ENCODE peak calls at places on chromosomes 12 and 14, in six cellular contexts. One of them, this sample, is unnamed.

GRCh38 chr12:28088566-28089277 is 101.5 kb upstream of the CCDC91 start:
- DNase-seq in HL-60: no peak
- DNase-seq in left lung: no peak
- DNase-seq in iPS DF 19.7: no peak
- DNase-seq in RWPE1: no peak
- DNase-seq in LoVo: no peak
- DNase-seq in this sample: no peak

GRCh38 chr12:62995097-62995496 is 60.1 kb upstream of the PPM1H start:
- DNase-seq in HL-60: no peak
- DNase-seq in left lung: no peak
- DNase-seq in iPS DF 19.7: no peak
- DNase-seq in RWPE1: no peak
- DNase-seq in LoVo: no peak
- DNase-seq in this sample: no peak

GRCh38 chr12:120962487-120963054 is 15.8 kb upstream of the HNF1A start:
- DNase-seq in HL-60: no peak
- DNase-seq in left lung: no peak
- DNase-seq in iPS DF 19.7: no peak
- DNase-seq in RWPE1: peak
- DNase-seq in LoVo: no peak
- DNase-seq in this sample: no peak

GRCh38 chr14:64504310-64504896 is at the start of gene ZBTB1:
- DNase-seq in HL-60: peak
- DNase-seq in left lung: peak
- DNase-seq in iPS DF 19.7: no peak
- DNase-seq in RWPE1: peak
- DNase-seq in LoVo: peak
- DNase-seq in this sample: peak

GRCh38 chr14:44353805-44354204 is 153.3 kb downstream of the FSCB start:
- DNase-seq in HL-60: no peak
- DNase-seq in left lung: no peak
- DNase-seq in iPS DF 19.7: no peak
- DNase-seq in RWPE1: no peak
- DNase-seq in LoVo: no peak
- DNase-seq in this sample: no peak

GRCh38 chr14:87811246-87811645 is 181.7 kb downstream of the GALC start:
- DNase-seq in HL-60: no peak
- DNase-seq in left lung: no peak
- DNase-seq in iPS DF 19.7: no peak
- DNase-seq in RWPE1: no peak
- DNase-seq in LoVo: no peak
- DNase-seq in this sample: no peak

GRCh38 chr12:93547778-93548177 is 24.7 kb upstream of the SOCS2 start:
- DNase-seq in HL-60: no peak
- DNase-seq in left lung: no peak
- DNase-seq in iPS DF 19.7: no peak
- DNase-seq in RWPE1: no peak
- DNase-seq in LoVo: no peak
- DNase-seq in this sample: no peak

GRCh38 chr12:95096852-95097251 is 23.4 kb upstream of the NR2C1 start:
- DNase-seq in HL-60: no peak
- DNase-seq in left lung: no peak
- DNase-seq in iPS DF 19.7: no peak
- DNase-seq in RWPE1: no peak
- DNase-seq in LoVo: no peak
- DNase-seq in this sample: peak

GRCh38 chr12:851913-852312 is 97.6 kb downstream of the RAD52 start:
- DNase-seq in HL-60: no peak
- DNase-seq in left lung: no peak
- DNase-seq in iPS DF 19.7: no peak
- DNase-seq in RWPE1: peak
- DNase-seq in LoVo: peak
- DNase-seq in this sample: no peak

GRCh38 chr14:56590535-56590951 is 10.9 kb downstream of the TMEM260 start:
- DNase-seq in HL-60: no peak
- DNase-seq in left lung: no peak
- DNase-seq in iPS DF 19.7: no peak
- DNase-seq in RWPE1: no peak
- DNase-seq in LoVo: no peak
- DNase-seq in this sample: no peak

GRCh38 chr12:6383572-6384498 is at the start of gene LTBR:
- DNase-seq in HL-60: peak
- DNase-seq in left lung: peak
- DNase-seq in iPS DF 19.7: no peak
- DNase-seq in RWPE1: peak
- DNase-seq in LoVo: peak
- DNase-seq in this sample: no peak

GRCh38 chr14:61153436-61153835 is 127.7 kb downstream of the TMEM30B start:
- DNase-seq in HL-60: no peak
- DNase-seq in left lung: no peak
- DNase-seq in iPS DF 19.7: no peak
- DNase-seq in RWPE1: no peak
- DNase-seq in LoVo: no peak
- DNase-seq in this sample: peak

GRCh38 chr12:58794859-58795258 is 125.4 kb downstream of the LRIG3 start:
- DNase-seq in HL-60: no peak
- DNase-seq in left lung: no peak
- DNase-seq in iPS DF 19.7: no peak
- DNase-seq in RWPE1: no peak
- DNase-seq in LoVo: no peak
- DNase-seq in this sample: no peak

GRCh38 chr12:122862872-122863701 is 27.8 kb downstream of the HIP1R start:
- DNase-seq in HL-60: no peak
- DNase-seq in left lung: peak
- DNase-seq in iPS DF 19.7: no peak
- DNase-seq in RWPE1: no peak
- DNase-seq in LoVo: peak
- DNase-seq in this sample: no peak

GRCh38 chr14:79325071-79325470 is 886.2 kb downstream of the DIO2 start:
- DNase-seq in HL-60: no peak
- DNase-seq in left lung: peak
- DNase-seq in iPS DF 19.7: no peak
- DNase-seq in RWPE1: no peak
- DNase-seq in LoVo: no peak
- DNase-seq in this sample: no peak

GRCh38 chr14:24196071-24197061 is 1.1 kb upstream of the TM9SF1 start:
- DNase-seq in HL-60: peak
- DNase-seq in left lung: no peak
- DNase-seq in iPS DF 19.7: no peak
- DNase-seq in RWPE1: no peak
- DNase-seq in LoVo: no peak
- DNase-seq in this sample: no peak

GRCh38 chr12:7542046-7542445 is 38.5 kb upstream of the CD163 start:
- DNase-seq in HL-60: no peak
- DNase-seq in left lung: no peak
- DNase-seq in iPS DF 19.7: no peak
- DNase-seq in RWPE1: no peak
- DNase-seq in LoVo: no peak
- DNase-seq in this sample: no peak

GRCh38 chr12:47881826-47882427 is 22.9 kb downstream of the VDR start:
- DNase-seq in HL-60: no peak
- DNase-seq in left lung: peak
- DNase-seq in iPS DF 19.7: no peak
- DNase-seq in RWPE1: peak
- DNase-seq in LoVo: no peak
- DNase-seq in this sample: no peak

GRCh38 chr14:95439881-95440280 is 76.6 kb downstream of the SYNE3 start:
- DNase-seq in HL-60: no peak
- DNase-seq in left lung: no peak
- DNase-seq in iPS DF 19.7: no peak
- DNase-seq in RWPE1: no peak
- DNase-seq in LoVo: no peak
- DNase-seq in this sample: no peak

GRCh38 chr14:104977681-104978647 is at the start of gene AHNAK2:
- DNase-seq in HL-60: peak
- DNase-seq in left lung: peak
- DNase-seq in iPS DF 19.7: peak
- DNase-seq in RWPE1: peak
- DNase-seq in LoVo: peak
- DNase-seq in this sample: peak

GRCh38 chr12:45170456-45171042 is 45.3 kb upstream of the ANO6 start:
- DNase-seq in HL-60: peak
- DNase-seq in left lung: peak
- DNase-seq in iPS DF 19.7: peak
- DNase-seq in RWPE1: peak
- DNase-seq in LoVo: peak
- DNase-seq in this sample: peak

GRCh38 chr14:65349100-65349499 is 63.4 kb upstream of the FUT8 start:
- DNase-seq in HL-60: no peak
- DNase-seq in left lung: no peak
- DNase-seq in iPS DF 19.7: no peak
- DNase-seq in RWPE1: no peak
- DNase-seq in LoVo: no peak
- DNase-seq in this sample: no peak

GRCh38 chr12:74903522-74903921 is 306.1 kb downstream of the KCNC2 start:
- DNase-seq in HL-60: no peak
- DNase-seq in left lung: no peak
- DNase-seq in iPS DF 19.7: peak
- DNase-seq in RWPE1: no peak
- DNase-seq in LoVo: no peak
- DNase-seq in this sample: no peak

GRCh38 chr12:111166779-111167540 is 201.9 kb downstream of the PHETA1 start:
- DNase-seq in HL-60: no peak
- DNase-seq in left lung: no peak
- DNase-seq in iPS DF 19.7: no peak
- DNase-seq in RWPE1: no peak
- DNase-seq in LoVo: no peak
- DNase-seq in this sample: peak

GRCh38 chr14:72451081-72451972 is 442.6 kb downstream of the DPF3 start:
- DNase-seq in HL-60: no peak
- DNase-seq in left lung: no peak
- DNase-seq in iPS DF 19.7: no peak
- DNase-seq in RWPE1: no peak
- DNase-seq in LoVo: no peak
- DNase-seq in this sample: no peak

GRCh38 chr12:84922721-84923120 is 10.1 kb upstream of the SLC6A15 start:
- DNase-seq in HL-60: no peak
- DNase-seq in left lung: no peak
- DNase-seq in iPS DF 19.7: no peak
- DNase-seq in RWPE1: no peak
- DNase-seq in LoVo: no peak
- DNase-seq in this sample: no peak

GRCh38 chr12:103836345-103836744 is 4.7 kb downstream of the NT5DC3 start:
- DNase-seq in HL-60: no peak
- DNase-seq in left lung: no peak
- DNase-seq in iPS DF 19.7: no peak
- DNase-seq in RWPE1: no peak
- DNase-seq in LoVo: no peak
- DNase-seq in this sample: no peak

GRCh38 chr12:76400136-76400535 is 51.9 kb upstream of the BBS10 start:
- DNase-seq in HL-60: no peak
- DNase-seq in left lung: no peak
- DNase-seq in iPS DF 19.7: no peak
- DNase-seq in RWPE1: no peak
- DNase-seq in LoVo: no peak
- DNase-seq in this sample: no peak

GRCh38 chr14:21317433-21317832 is 37.5 kb downstream of the RPGRIP1 start:
- DNase-seq in HL-60: peak
- DNase-seq in left lung: no peak
- DNase-seq in iPS DF 19.7: no peak
- DNase-seq in RWPE1: no peak
- DNase-seq in LoVo: no peak
- DNase-seq in this sample: no peak

GRCh38 chr12:26346748-26347147 is 151.4 kb downstream of the SSPN start:
- DNase-seq in HL-60: no peak
- DNase-seq in left lung: no peak
- DNase-seq in iPS DF 19.7: no peak
- DNase-seq in RWPE1: no peak
- DNase-seq in LoVo: no peak
- DNase-seq in this sample: no peak

GRCh38 chr12:130164931-130165330 is 2.7 kb downstream of the FZD10 start:
- DNase-seq in HL-60: no peak
- DNase-seq in left lung: no peak
- DNase-seq in iPS DF 19.7: no peak
- DNase-seq in RWPE1: no peak
- DNase-seq in LoVo: no peak
- DNase-seq in this sample: no peak

GRCh38 chr14:93712079-93712837 is 76.0 kb downstream of the PRIMA1 start:
- DNase-seq in HL-60: no peak
- DNase-seq in left lung: no peak
- DNase-seq in iPS DF 19.7: no peak
- DNase-seq in RWPE1: no peak
- DNase-seq in LoVo: no peak
- DNase-seq in this sample: peak

GRCh38 chr12:52268212-52268611 is 6.2 kb upstream of the KRT86 start:
- DNase-seq in HL-60: no peak
- DNase-seq in left lung: no peak
- DNase-seq in iPS DF 19.7: no peak
- DNase-seq in RWPE1: no peak
- DNase-seq in LoVo: no peak
- DNase-seq in this sample: no peak

GRCh38 chr14:99774526-99775307 is 18.5 kb upstream of the EML1 start:
- DNase-seq in HL-60: peak
- DNase-seq in left lung: no peak
- DNase-seq in iPS DF 19.7: no peak
- DNase-seq in RWPE1: no peak
- DNase-seq in LoVo: no peak
- DNase-seq in this sample: peak

GRCh38 chr14:69610859-69611263 is 535 bp upstream of the SUSD6 start:
- DNase-seq in HL-60: no peak
- DNase-seq in left lung: no peak
- DNase-seq in iPS DF 19.7: no peak
- DNase-seq in RWPE1: peak
- DNase-seq in LoVo: no peak
- DNase-seq in this sample: no peak

GRCh38 chr12:132852496-132852895 is 23.8 kb upstream of the GOLGA3 start:
- DNase-seq in HL-60: no peak
- DNase-seq in left lung: no peak
- DNase-seq in iPS DF 19.7: no peak
- DNase-seq in RWPE1: no peak
- DNase-seq in LoVo: no peak
- DNase-seq in this sample: no peak

GRCh38 chr12:123533672-123534643 is at the start of gene RILPL1:
- DNase-seq in HL-60: no peak
- DNase-seq in left lung: peak
- DNase-seq in iPS DF 19.7: no peak
- DNase-seq in RWPE1: no peak
- DNase-seq in LoVo: peak
- DNase-seq in this sample: no peak

GRCh38 chr14:99549684-99550083 is 54.3 kb downstream of the CCDC85C start:
- DNase-seq in HL-60: no peak
- DNase-seq in left lung: no peak
- DNase-seq in iPS DF 19.7: no peak
- DNase-seq in RWPE1: no peak
- DNase-seq in LoVo: no peak
- DNase-seq in this sample: no peak

This sample was measured in NCI-H1694.